ENCODE peak calls at places on chromosomes 3 and 15, in six cellular contexts. One of them, this sample, is unnamed.

GRCh38 chr3:186236357-186237020 is 125.5 kb downstream of the DGKG start:
- DNase-seq in AG10803: no peak
- DNase-seq in AG04450: no peak
- DNase-seq in A549: no peak
- DNase-seq in SJSA1: no peak
- DNase-seq in CD8-positive, alpha-beta T cell: no peak
- DNase-seq in this sample: no peak

GRCh38 chr15:94670436-94671034 is 439.2 kb downstream of the MCTP2 start:
- DNase-seq in AG10803: peak; percentile 44
- DNase-seq in AG04450: peak; percentile 6
- DNase-seq in A549: peak; percentile 39
- DNase-seq in SJSA1: peak; percentile 22
- DNase-seq in CD8-positive, alpha-beta T cell: no peak
- DNase-seq in this sample: peak; percentile 2

GRCh38 chr15:31341501-31342195 is 15.0 kb downstream of the KLF13 start:
- DNase-seq in AG10803: no peak
- DNase-seq in AG04450: no peak
- DNase-seq in A549: no peak
- DNase-seq in SJSA1: no peak
- DNase-seq in CD8-positive, alpha-beta T cell: no peak
- DNase-seq in this sample: no peak

GRCh38 chr3:188759516-188760005 is 412.2 kb upstream of the TPRG1 start:
- DNase-seq in AG10803: no peak
- DNase-seq in AG04450: no peak
- DNase-seq in A549: no peak
- DNase-seq in SJSA1: no peak
- DNase-seq in CD8-positive, alpha-beta T cell: no peak
- DNase-seq in this sample: no peak

GRCh38 chr3:100107227-100107626 is 7.1 kb downstream of the FILIP1L start:
- DNase-seq in AG10803: no peak
- DNase-seq in AG04450: no peak
- DNase-seq in A549: no peak
- DNase-seq in SJSA1: peak; percentile 36
- DNase-seq in CD8-positive, alpha-beta T cell: no peak
- DNase-seq in this sample: no peak

GRCh38 chr3:86793786-86794185 is 197.2 kb downstream of the VGLL3 start:
- DNase-seq in AG10803: peak; percentile 96
- DNase-seq in AG04450: peak; percentile 93
- DNase-seq in A549: no peak
- DNase-seq in SJSA1: peak; percentile 88
- DNase-seq in CD8-positive, alpha-beta T cell: no peak
- DNase-seq in this sample: peak; percentile 93

GRCh38 chr3:105253225-105253624 is 113.5 kb upstream of the ALCAM start:
- DNase-seq in AG10803: no peak
- DNase-seq in AG04450: no peak
- DNase-seq in A549: no peak
- DNase-seq in SJSA1: no peak
- DNase-seq in CD8-positive, alpha-beta T cell: no peak
- DNase-seq in this sample: no peak

GRCh38 chr15:65231306-65231705 is 20.0 kb upstream of the CILP start:
- DNase-seq in AG10803: no peak
- DNase-seq in AG04450: no peak
- DNase-seq in A549: no peak
- DNase-seq in SJSA1: no peak
- DNase-seq in CD8-positive, alpha-beta T cell: no peak
- DNase-seq in this sample: no peak

GRCh38 chr3:189699873-189700272 is 68.7 kb downstream of the TP63 start:
- DNase-seq in AG10803: no peak
- DNase-seq in AG04450: no peak
- DNase-seq in A549: no peak
- DNase-seq in SJSA1: no peak
- DNase-seq in CD8-positive, alpha-beta T cell: no peak
- DNase-seq in this sample: no peak

GRCh38 chr3:194556086-194557056 is 69.6 kb upstream of the ATP13A3 start:
- DNase-seq in AG10803: no peak
- DNase-seq in AG04450: no peak
- DNase-seq in A549: no peak
- DNase-seq in SJSA1: peak; percentile 57
- DNase-seq in CD8-positive, alpha-beta T cell: no peak
- DNase-seq in this sample: no peak

GRCh38 chr15:68466876-68467275 is 34.9 kb upstream of the ITGA11 start:
- DNase-seq in AG10803: no peak
- DNase-seq in AG04450: no peak
- DNase-seq in A549: no peak
- DNase-seq in SJSA1: no peak
- DNase-seq in CD8-positive, alpha-beta T cell: no peak
- DNase-seq in this sample: no peak

GRCh38 chr15:68053997-68054657 is at the start of gene PIAS1:
- DNase-seq in AG10803: peak; percentile 90
- DNase-seq in AG04450: peak; percentile 63
- DNase-seq in A549: peak; percentile 91
- DNase-seq in SJSA1: peak; percentile 88
- DNase-seq in CD8-positive, alpha-beta T cell: peak; percentile 88
- DNase-seq in this sample: peak; percentile 66

GRCh38 chr3:129633751-129634481 is 27.4 kb upstream of the PLXND1 start:
- DNase-seq in AG10803: no peak
- DNase-seq in AG04450: no peak
- DNase-seq in A549: no peak
- DNase-seq in SJSA1: no peak
- DNase-seq in CD8-positive, alpha-beta T cell: no peak
- DNase-seq in this sample: no peak

GRCh38 chr3:151300554-151300953 is 16.1 kb downstream of the GPR87 start:
- DNase-seq in AG10803: no peak
- DNase-seq in AG04450: no peak
- DNase-seq in A549: no peak
- DNase-seq in SJSA1: no peak
- DNase-seq in CD8-positive, alpha-beta T cell: no peak
- DNase-seq in this sample: no peak

GRCh38 chr3:48784426-48785120 is 63.1 kb downstream of the PRKAR2A start:
- DNase-seq in AG10803: peak; percentile 31
- DNase-seq in AG04450: peak; percentile 59
- DNase-seq in A549: no peak
- DNase-seq in SJSA1: no peak
- DNase-seq in CD8-positive, alpha-beta T cell: no peak
- DNase-seq in this sample: no peak

GRCh38 chr3:4398120-4398740 is 68.8 kb downstream of the SUMF1 start:
- DNase-seq in AG10803: no peak
- DNase-seq in AG04450: no peak
- DNase-seq in A549: no peak
- DNase-seq in SJSA1: no peak
- DNase-seq in CD8-positive, alpha-beta T cell: no peak
- DNase-seq in this sample: no peak

GRCh38 chr3:62103531-62103930 is 269.8 kb downstream of the FEZF2 start:
- DNase-seq in AG10803: no peak
- DNase-seq in AG04450: no peak
- DNase-seq in A549: no peak
- DNase-seq in SJSA1: no peak
- DNase-seq in CD8-positive, alpha-beta T cell: no peak
- DNase-seq in this sample: no peak

DNA sequence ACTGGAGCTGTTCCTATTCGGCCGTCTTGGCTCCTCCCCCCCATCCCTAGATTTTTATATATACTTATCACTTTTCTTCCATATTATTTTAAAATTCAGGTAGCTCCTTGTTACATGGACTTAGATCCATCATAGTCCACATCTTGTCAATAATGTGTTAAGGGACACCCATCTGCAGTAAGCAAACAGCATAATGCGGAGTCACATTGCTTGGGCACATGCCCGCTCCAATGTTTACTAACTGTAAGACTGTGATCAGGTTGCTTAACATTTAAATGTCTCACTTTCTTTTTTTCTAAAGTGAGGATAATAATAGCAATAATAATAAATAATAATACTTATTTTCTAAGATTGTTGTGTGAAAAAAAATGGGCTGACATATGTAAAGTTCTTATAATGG is 303.2 kb upstream of the SOX14 start:
- DNase-seq in AG10803: no peak
- DNase-seq in AG04450: no peak
- DNase-seq in A549: no peak
- DNase-seq in SJSA1: no peak
- DNase-seq in CD8-positive, alpha-beta T cell: no peak
- DNase-seq in this sample: no peak
- H3K4me3 ChIP-seq in AG10803: no peak overlapping the region
- H3K4me3 ChIP-seq in AG04450: no peak overlapping the region
- H3K4me3 ChIP-seq in A549: no peak overlapping the region
- H3K4me3 ChIP-seq in SJSA1: no peak overlapping the region
- H3K4me3 ChIP-seq in CD8-positive, alpha-beta T cell: no peak overlapping the region
- H3K4me3 ChIP-seq in this sample: no peak overlapping the region

GRCh38 chr15:85618956-85619491 is 175.7 kb downstream of the KLHL25 start:
- DNase-seq in AG10803: peak; percentile 96
- DNase-seq in AG04450: peak; percentile 87
- DNase-seq in A549: no peak
- DNase-seq in SJSA1: peak; percentile 87
- DNase-seq in CD8-positive, alpha-beta T cell: peak; percentile 34
- DNase-seq in this sample: peak; percentile 84
- H3K4me3 ChIP-seq in AG10803: peak overlapping the region; percentile 74
- H3K4me3 ChIP-seq in AG04450: peak overlapping the region; percentile 65
- H3K4me3 ChIP-seq in A549: peak overlapping the region; percentile 14
- H3K4me3 ChIP-seq in SJSA1: peak overlapping the region; percentile 28
- H3K4me3 ChIP-seq in CD8-positive, alpha-beta T cell: no peak overlapping the region
- H3K4me3 ChIP-seq in this sample: peak overlapping the region; percentile 44

GRCh38 chr3:169146112-169146665 is 517.3 kb downstream of the MECOM start:
- DNase-seq in AG10803: peak; percentile 46
- DNase-seq in AG04450: no peak
- DNase-seq in A549: peak; percentile 24
- DNase-seq in SJSA1: peak; percentile 67
- DNase-seq in CD8-positive, alpha-beta T cell: no peak
- DNase-seq in this sample: no peak

GRCh38 chr3:169146866-169147245 is 516.7 kb downstream of the MECOM start:
- DNase-seq in AG10803: no peak
- DNase-seq in AG04450: no peak
- DNase-seq in A549: peak; percentile 7
- DNase-seq in SJSA1: no peak
- DNase-seq in CD8-positive, alpha-beta T cell: no peak
- DNase-seq in this sample: no peak

GRCh38 chr3:169148448-169149348 is 514.8 kb downstream of the MECOM start:
- DNase-seq in AG10803: no peak
- DNase-seq in AG04450: no peak
- DNase-seq in A549: no peak
- DNase-seq in SJSA1: peak; percentile 26
- DNase-seq in CD8-positive, alpha-beta T cell: no peak
- DNase-seq in this sample: no peak

GRCh38 chr3:169145551-169145950 is 518.0 kb downstream of the MECOM start:
- DNase-seq in AG10803: no peak
- DNase-seq in AG04450: no peak
- DNase-seq in A549: no peak
- DNase-seq in SJSA1: peak; percentile 27
- DNase-seq in CD8-positive, alpha-beta T cell: no peak
- DNase-seq in this sample: no peak

GRCh38 chr3:169147246-169148008 is 516.1 kb downstream of the MECOM start:
- DNase-seq in AG10803: peak; percentile 57
- DNase-seq in AG04450: no peak
- DNase-seq in A549: peak; percentile 46
- DNase-seq in SJSA1: peak; percentile 75
- DNase-seq in CD8-positive, alpha-beta T cell: no peak
- DNase-seq in this sample: no peak
- H3K4me3 ChIP-seq in AG10803: peak overlapping the region; percentile 76
- H3K4me3 ChIP-seq in AG04450: peak overlapping the region; percentile 76
- H3K4me3 ChIP-seq in A549: peak overlapping the region; percentile 40
- H3K4me3 ChIP-seq in SJSA1: peak overlapping the region; percentile 72
- H3K4me3 ChIP-seq in CD8-positive, alpha-beta T cell: peak overlapping the region; percentile 37
- H3K4me3 ChIP-seq in this sample: peak overlapping the region; percentile 72

GRCh38 chr15:39582977-39583585 is 2.2 kb downstream of the THBS1 start:
- DNase-seq in AG10803: peak; percentile 76
- DNase-seq in AG04450: no peak
- DNase-seq in A549: no peak
- DNase-seq in SJSA1: peak; percentile 34
- DNase-seq in CD8-positive, alpha-beta T cell: no peak
- DNase-seq in this sample: peak; percentile 5
- H3K4me3 ChIP-seq in AG10803: peak overlapping the region; percentile 87
- H3K4me3 ChIP-seq in AG04450: peak overlapping the region; percentile 99
- H3K4me3 ChIP-seq in A549: peak overlapping the region; percentile 95
- H3K4me3 ChIP-seq in SJSA1: peak overlapping the region; percentile 65
- H3K4me3 ChIP-seq in CD8-positive, alpha-beta T cell: no peak overlapping the region
- H3K4me3 ChIP-seq in this sample: peak overlapping the region; percentile 81

GRCh38 chr3:14402304-14402811 is at the start of gene SLC6A6:
- DNase-seq in AG10803: peak; percentile 95
- DNase-seq in AG04450: peak; percentile 84
- DNase-seq in A549: peak; percentile 91
- DNase-seq in SJSA1: peak; percentile 82
- DNase-seq in CD8-positive, alpha-beta T cell: peak; percentile 90
- DNase-seq in this sample: peak; percentile 77
- H3K4me3 ChIP-seq in AG10803: peak within 1 kb of the TSS; percentile 94
- H3K4me3 ChIP-seq in AG04450: peak within 1 kb of the TSS; percentile 75
- H3K4me3 ChIP-seq in A549: peak within 1 kb of the TSS; percentile 75
- H3K4me3 ChIP-seq in SJSA1: peak within 1 kb of the TSS; percentile 89
- H3K4me3 ChIP-seq in CD8-positive, alpha-beta T cell: peak within 1 kb of the TSS; percentile 72
- H3K4me3 ChIP-seq in this sample: peak within 1 kb of the TSS; percentile 100

DNA sequence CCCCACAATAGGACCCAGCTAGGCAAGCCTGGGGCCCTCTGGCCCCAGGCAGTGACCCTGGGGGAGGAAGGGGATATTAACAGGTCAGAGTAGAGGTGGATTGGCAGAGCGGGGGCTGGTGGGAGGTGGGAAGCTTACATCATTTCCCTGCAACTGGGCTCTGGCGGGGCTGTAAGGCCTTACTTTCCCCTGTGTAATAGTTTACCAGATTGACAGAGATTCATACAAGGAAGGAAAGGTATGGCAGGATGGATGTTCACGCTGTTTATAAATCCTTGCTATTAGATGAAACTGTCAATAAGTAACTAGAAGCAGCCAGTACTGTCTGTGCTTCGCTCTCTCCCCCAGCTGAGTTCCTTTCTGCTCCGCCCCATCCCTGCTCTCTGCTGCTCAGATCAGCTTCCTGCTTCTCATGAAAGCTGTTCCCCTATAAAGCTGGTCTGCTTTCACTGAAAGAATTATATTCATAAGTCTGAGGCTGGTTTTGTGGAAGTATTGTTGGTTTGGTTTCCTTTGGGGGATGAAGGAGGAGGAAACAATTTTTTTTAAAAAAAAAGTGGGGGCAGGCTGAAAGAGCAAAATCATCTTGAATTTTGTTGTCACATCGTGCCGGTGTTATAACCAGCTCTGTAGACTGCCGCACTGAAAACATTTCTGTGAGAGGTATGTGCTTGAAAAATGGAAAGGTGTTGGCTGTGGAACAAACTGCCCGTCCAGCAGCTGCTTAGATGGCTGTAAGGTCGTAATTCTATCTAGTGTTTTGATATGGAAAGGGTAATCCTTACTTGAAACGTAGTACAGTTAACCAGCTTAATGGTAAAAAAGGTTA is 76.4 kb downstream of the BBX start:
- DNase-seq in AG10803: peak; percentile 49
- DNase-seq in AG04450: no peak
- DNase-seq in A549: peak; percentile 33
- DNase-seq in SJSA1: peak; percentile 61
- DNase-seq in CD8-positive, alpha-beta T cell: peak; percentile 30
- DNase-seq in this sample: no peak
- H3K4me3 ChIP-seq in AG10803: peak overlapping the region; percentile 58
- H3K4me3 ChIP-seq in AG04450: peak overlapping the region; percentile 36
- H3K4me3 ChIP-seq in A549: peak overlapping the region; percentile 43
- H3K4me3 ChIP-seq in SJSA1: peak overlapping the region; percentile 29
- H3K4me3 ChIP-seq in CD8-positive, alpha-beta T cell: peak overlapping the region; percentile 40
- H3K4me3 ChIP-seq in this sample: peak overlapping the region; percentile 10

DNA sequence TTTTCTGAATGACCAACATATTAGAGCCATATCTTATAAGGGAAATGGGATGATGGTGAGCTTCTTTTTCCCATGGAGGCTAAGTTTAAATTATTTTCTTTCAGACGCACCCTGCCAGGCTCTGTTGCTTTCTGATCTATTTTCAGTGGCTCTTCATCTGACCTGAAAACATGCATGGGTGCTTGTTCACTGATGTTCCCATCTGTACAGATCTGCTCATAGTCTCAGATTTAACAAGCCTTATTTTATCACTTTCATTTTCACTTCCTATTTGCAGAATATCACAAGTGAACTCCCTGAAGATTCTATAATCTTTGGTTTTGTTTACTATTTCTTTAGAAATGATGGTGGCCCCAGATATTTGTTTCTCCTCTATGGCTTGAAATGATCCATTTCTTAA is 31.1 kb upstream of the SUCLG2 start:
- DNase-seq in AG10803: no peak
- DNase-seq in AG04450: no peak
- DNase-seq in A549: no peak
- DNase-seq in SJSA1: no peak
- DNase-seq in CD8-positive, alpha-beta T cell: no peak
- DNase-seq in this sample: no peak
- H3K4me3 ChIP-seq in AG10803: no peak overlapping the region
- H3K4me3 ChIP-seq in AG04450: no peak overlapping the region
- H3K4me3 ChIP-seq in A549: no peak overlapping the region
- H3K4me3 ChIP-seq in SJSA1: no peak overlapping the region
- H3K4me3 ChIP-seq in CD8-positive, alpha-beta T cell: peak overlapping the region; percentile 25
- H3K4me3 ChIP-seq in this sample: no peak overlapping the region

This sample was measured in HFF-Myc.